ENCODE peak calls at places on chromosome 9, in four cellular contexts. U is sigmoid colon; G is CD4-positive, alpha-beta T cell; I is heart right ventricle. D is an unnamed sample.

GRCh38 chr9:70044450-70045307 is 1.0 kb downstream of the MAMDC2 start:
- DNase-seq in U (peak), G (no peak), I (no peak), D (peak)

GRCh38 chr9:120715331-120715924 is 1.2 kb upstream of the MEGF9 start:
- DNase-seq in U (peak), G (no peak), I (peak), D (peak)

GRCh38 chr9:99515874-99516656 is 294.0 kb downstream of the SEC61B start:
- DNase-seq in U (no peak), G (no peak), I (no peak), D (no peak)

GRCh38 chr9:128689293-128689770 is 310 bp downstream of the SET start:
- DNase-seq in U (peak), G (peak), I (peak), D (peak)

GRCh38 chr9:35616681-35617459 is 1.3 kb downstream of the CD72 start:
- DNase-seq in U (peak), G (peak), I (peak), D (peak)

GRCh38 chr9:33379666-33380389 is 22.5 kb downstream of the AQP7 start:
- DNase-seq in U (peak), G (no peak), I (no peak), D (no peak)

GRCh38 chr9:33506626-33507370 is 17.3 kb upstream of the ANKRD18B start:
- DNase-seq in U (no peak), G (no peak), I (no peak), D (no peak)

GRCh38 chr9:111661802-111662491 is 542 bp downstream of the GNG10 start:
- DNase-seq in U (peak), G (peak), I (peak), D (peak)

GRCh38 chr9:109568089-109568488 is 70.0 kb upstream of the PTPN3 start:
- DNase-seq in U (no peak), G (no peak), I (no peak), D (no peak)

GRCh38 chr9:93585259-93585658 is 8.9 kb downstream of the PHF2 start:
- DNase-seq in U (no peak), G (no peak), I (no peak), D (peak)

GRCh38 chr9:89935791-89936190 is 331.0 kb downstream of the GADD45G start:
- DNase-seq in U (no peak), G (no peak), I (no peak), D (no peak)

GRCh38 chr9:18793122-18793521 is 239.9 kb downstream of the SAXO1 start:
- DNase-seq in U (no peak), G (no peak), I (no peak), D (no peak)

GRCh38 chr9:126511426-126511825 is 102.3 kb upstream of the LMX1B start:
- DNase-seq in U (no peak), G (no peak), I (no peak), D (no peak)

GRCh38 chr9:2264081-2264480 is 248.9 kb downstream of the SMARCA2 start:
- DNase-seq in U (no peak), G (no peak), I (no peak), D (no peak)

GRCh38 chr9:20321683-20322082 is 300.6 kb downstream of the MLLT3 start:
- DNase-seq in U (no peak), G (peak), I (no peak), D (no peak)

GRCh38 chr9:99385215-99385614 is 163.1 kb downstream of the SEC61B start:
- DNase-seq in U (no peak), G (no peak), I (no peak), D (no peak)

GRCh38 chr9:84932915-84933527 is 263.5 kb downstream of the NTRK2 start:
- DNase-seq in U (no peak), G (no peak), I (no peak), D (no peak)

GRCh38 chr9:136577941-136578619 is 32.2 kb upstream of the NOTCH1 start:
- DNase-seq in U (no peak), G (no peak), I (no peak), D (no peak)
- H3K27ac ChIP-seq in U (no peak), G (no peak), I (no peak), D (no peak)

GRCh38 chr9:108410161-108410560 is 445.6 kb downstream of the ACTL7B start:
- DNase-seq in U (no peak), G (no peak), I (no peak), D (no peak)
- TF ChIP-seq CTCF in U (no peak), G (no peak), I (no peak), D (no peak)

DNA sequence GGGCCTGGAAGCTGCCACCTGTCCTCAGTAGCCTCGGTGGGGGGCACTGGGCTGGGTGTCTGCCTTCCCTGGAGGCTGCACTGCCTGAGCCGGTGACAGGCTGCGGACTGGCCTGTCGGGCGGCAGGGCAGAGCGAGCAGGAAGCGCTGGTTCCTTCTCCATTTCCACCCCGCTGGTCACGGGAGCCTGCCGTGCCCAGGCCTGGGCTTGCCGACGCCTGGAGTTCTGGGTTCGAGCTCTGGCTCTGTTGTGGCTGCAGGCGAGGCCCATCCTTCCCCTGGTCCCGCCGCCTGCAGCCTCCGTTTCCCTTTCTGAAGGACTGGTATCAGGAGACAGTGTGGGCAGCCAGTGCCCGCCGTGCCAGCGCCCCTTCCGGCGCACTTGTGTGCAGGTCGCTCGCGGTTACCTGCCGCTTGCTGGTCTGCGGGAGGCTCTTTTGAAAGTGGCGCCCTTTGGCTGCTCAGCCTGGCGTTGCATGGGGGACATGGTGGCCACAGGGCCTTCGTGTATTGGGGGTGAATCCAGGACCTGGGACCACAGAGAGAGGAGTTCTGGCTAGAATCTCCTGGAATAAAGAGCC is 34.0 kb downstream of the RXRA start:
- DNase-seq in U (no peak), G (no peak), I (no peak), D (no peak)
- H3K27ac ChIP-seq in U (no peak), G (no peak), I (peak), D (no peak)

DNA sequence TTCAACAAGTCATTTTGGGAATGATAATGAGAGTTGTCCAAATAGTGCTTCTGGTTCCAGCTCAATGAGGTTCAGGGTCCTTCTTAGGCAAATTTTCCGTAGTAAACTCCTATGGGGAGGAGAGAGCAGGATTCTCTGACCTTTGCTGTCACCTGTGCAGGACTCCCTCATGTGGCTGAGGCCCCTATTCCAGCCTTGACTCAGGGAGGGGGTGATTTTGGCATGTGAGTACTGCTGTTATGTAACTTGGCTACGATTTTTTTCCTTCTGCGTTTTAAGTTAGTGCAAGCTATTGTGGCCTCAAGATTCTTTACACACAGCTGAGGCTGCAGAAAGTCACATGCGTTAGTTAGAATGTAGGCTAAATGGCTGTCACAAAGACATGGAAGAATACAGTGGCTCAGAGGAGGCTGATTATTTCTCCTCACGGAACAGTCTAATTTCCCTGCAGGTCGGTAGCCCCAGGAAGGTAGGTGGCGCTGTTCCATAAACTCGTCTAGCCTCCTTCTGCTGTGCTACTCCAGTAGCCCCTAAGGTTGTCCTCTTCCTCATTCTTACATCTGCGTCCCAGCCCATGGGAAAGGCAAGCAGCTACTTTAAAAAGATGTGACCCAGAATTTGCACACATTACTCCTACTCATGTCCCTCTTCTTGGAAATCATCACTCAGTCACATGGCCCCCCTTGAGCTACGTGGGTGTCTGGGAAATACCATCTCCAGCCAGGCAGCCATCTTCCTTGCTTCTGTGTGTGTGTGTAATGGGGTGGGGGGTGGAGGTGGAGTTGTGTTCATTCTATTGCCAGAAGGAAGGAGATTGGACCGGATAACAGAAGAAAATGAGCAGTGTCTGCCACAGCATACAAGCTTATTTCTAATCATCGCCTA is 486.5 kb downstream of the CCDC171 start:
- DNase-seq in U (peak), G (no peak), I (peak), D (peak)
- TF ChIP-seq CTCF in U (no peak), G (no peak), I (no peak), D (peak)

DNA sequence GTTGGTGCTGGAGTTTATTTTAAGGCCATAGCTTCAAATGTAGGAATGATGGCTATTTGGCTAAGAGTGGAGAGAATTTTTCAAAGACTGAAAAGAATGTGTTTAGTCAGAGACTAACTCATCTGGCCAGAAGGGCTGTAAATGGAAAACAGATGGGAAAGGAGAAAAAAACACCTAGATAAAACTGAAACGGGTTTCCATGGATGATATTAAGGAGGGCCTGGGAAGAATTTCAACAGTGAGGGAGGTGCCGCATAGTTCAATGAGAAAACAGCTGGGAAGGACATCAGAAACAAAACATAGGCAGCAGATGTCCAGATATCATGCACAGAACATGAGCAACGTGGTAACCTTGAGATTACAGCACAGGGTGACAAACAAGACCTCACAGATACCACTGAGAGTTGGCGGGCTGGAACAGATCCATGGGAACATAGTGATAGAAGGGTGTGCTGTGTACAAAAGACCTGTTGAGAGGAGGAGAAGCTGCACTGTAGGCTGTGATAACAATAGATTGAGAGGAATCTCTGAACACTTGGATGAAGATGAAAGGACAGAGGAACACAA is 31.2 kb upstream of the RAD23B start:
- DNase-seq in U (no peak), G (no peak), I (peak), D (peak)
- H3K27ac ChIP-seq in U (peak), G (no peak), I (peak), D (no peak)

GRCh38 chr9:15622596-15622995 is 69.8 kb downstream of the CCDC171 start:
- DNase-seq in U (no peak), G (no peak), I (no peak), D (no peak)
- TF ChIP-seq CTCF in U (no peak), G (no peak), I (no peak), D (no peak)

GRCh38 chr9:95109456-95109855 is 208.1 kb downstream of the FANCC start:
- DNase-seq in U (peak), G (no peak), I (no peak), D (no peak)

GRCh38 chr9:95107001-95107749 is 210.3 kb downstream of the FANCC start:
- DNase-seq in U (peak), G (no peak), I (peak), D (no peak)

GRCh38 chr9:95108777-95109176 is 208.7 kb downstream of the FANCC start:
- DNase-seq in U (no peak), G (no peak), I (no peak), D (no peak)

GRCh38 chr9:95105519-95106287 is 211.8 kb downstream of the FANCC start:
- DNase-seq in U (peak), G (no peak), I (no peak), D (no peak)

GRCh38 chr9:95107976-95108375 is 209.5 kb downstream of the FANCC start:
- DNase-seq in U (peak), G (no peak), I (no peak), D (no peak)
- H3K27ac ChIP-seq in U (peak), G (no peak), I (no peak), D (no peak)

DNA sequence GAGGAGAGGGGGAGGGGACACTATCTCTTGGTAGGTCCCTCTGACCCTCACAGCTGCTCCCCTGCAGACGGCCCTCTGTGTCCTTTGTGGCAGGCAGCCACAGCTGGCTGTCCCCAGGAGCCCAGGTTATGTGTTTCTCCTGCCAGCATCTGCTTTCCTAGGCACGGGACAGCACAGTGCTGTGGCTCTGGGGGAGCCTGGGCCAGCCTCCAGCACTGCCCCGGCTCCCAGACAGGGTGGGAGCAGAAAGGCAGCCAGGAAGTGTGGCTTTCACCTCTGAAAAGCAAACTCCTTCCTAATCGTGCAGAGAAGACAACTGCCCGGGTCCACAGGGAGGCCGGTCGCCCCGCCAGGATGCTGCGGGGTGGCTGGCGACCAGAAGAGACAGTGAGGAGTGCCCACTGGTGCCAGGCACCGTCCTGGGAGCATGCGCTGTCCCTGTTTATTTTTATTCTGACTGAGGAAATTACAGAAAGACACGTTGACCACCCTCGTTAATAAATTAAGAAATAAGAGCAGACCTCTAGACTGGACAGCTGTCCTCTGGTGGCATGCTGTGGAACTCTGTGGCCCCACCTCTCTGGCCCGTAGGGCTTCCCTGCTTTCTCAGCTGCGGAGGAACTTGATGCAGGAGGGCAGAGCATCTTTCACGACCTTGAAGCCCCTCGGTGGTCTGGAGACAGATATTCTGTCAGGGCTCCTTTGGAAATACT is 240.3 kb downstream of the FANCC start:
- DNase-seq in U (peak), G (no peak), I (no peak), D (peak)
- TF ChIP-seq CTCF in U (no peak), G (no peak), I (no peak), D (no peak)

D was measured in ovary.